ENCODE peak calls at places on chromosomes 13 and 19, in four cellular contexts. Y, C, L and I are unnamed samples.
A peak's percentile ranks its signal among the peaks of the same experiment; 100 is the strongest.

GRCh38 chr13:93535256-93535655 is 308.6 kb downstream of the GPC6 start:
- DNase-seq in Y (no peak), C (no peak), L (peak; percentile 9), I (no peak)

GRCh38 chr13:67221630-67222226 is 8.4 kb downstream of the PCDH9 start:
- DNase-seq in Y (no peak), C (no peak), L (no peak), I (no peak)

GRCh38 chr19:555474-555808 is 11.6 kb downstream of the GZMM start:
- DNase-seq in Y (no peak), C (no peak), L (no peak), I (no peak)

GRCh38 chr13:110628952-110629701 is 13.8 kb downstream of the NAXD start:
- DNase-seq in Y (peak; percentile 77), C (no peak), L (no peak), I (no peak)

GRCh38 chr13:94558721-94559120 is 37.2 kb downstream of the TGDS start:
- DNase-seq in Y (no peak), C (peak; percentile 14), L (no peak), I (no peak)

GRCh38 chr13:104357174-104357573 is 1291.0 kb upstream of the SLC10A2 start:
- DNase-seq in Y (peak; percentile 10), C (no peak), L (no peak), I (no peak)

GRCh38 chr19:37933965-37934364 is 27.0 kb downstream of the SIPA1L3 start:
- DNase-seq in Y (no peak), C (no peak), L (peak; percentile 90), I (no peak)

GRCh38 chr13:98480915-98481510 is 95.9 kb downstream of the STK24 start:
- DNase-seq in Y (peak; percentile 49), C (peak; percentile 75), L (no peak), I (no peak)

GRCh38 chr13:53018690-53019647 is 9.6 kb upstream of the OLFM4 start:
- DNase-seq in Y (no peak), C (no peak), L (no peak), I (no peak)

GRCh38 chr13:114021464-114022308 is 47.8 kb upstream of the C13orf46 start:
- DNase-seq in Y (no peak), C (no peak), L (no peak), I (no peak)

GRCh38 chr13:84118845-84119409 is 236.7 kb upstream of the SLITRK1 start:
- DNase-seq in Y (no peak), C (no peak), L (no peak), I (no peak)

GRCh38 chr13:23959231-23959862 is 62.0 kb upstream of the C1QTNF9B start:
- DNase-seq in Y (no peak), C (no peak), L (no peak), I (no peak)

GRCh38 chr13:98731925-98732324 is 20.5 kb downstream of the SLC15A1 start:
- DNase-seq in Y (no peak), C (no peak), L (no peak), I (no peak)

GRCh38 chr19:52603558-52604207 is 33.6 kb downstream of the ZNF701 start:
- DNase-seq in Y (no peak), C (no peak), L (no peak), I (no peak)

GRCh38 chr19:49585023-49585422 is 3.9 kb downstream of the PRRG2 start:
- DNase-seq in Y (peak; percentile 54), C (peak; percentile 1), L (no peak), I (peak; percentile 82)

GRCh38 chr13:98133949-98134348 is 8.9 kb upstream of the FARP1 start:
- DNase-seq in Y (no peak), C (peak; percentile 10), L (no peak), I (no peak)

GRCh38 chr13:44795176-44795575 is 194.1 kb downstream of the NUFIP1 start:
- DNase-seq in Y (no peak), C (no peak), L (no peak), I (no peak)

GRCh38 chr19:7677664-7678311 is 898 bp downstream of the MCEMP1 start:
- DNase-seq in Y (no peak), C (no peak), L (peak; percentile 18), I (no peak)

GRCh38 chr13:99145461-99145860 is 55.2 kb upstream of the UBAC2 start:
- DNase-seq in Y (no peak), C (no peak), L (no peak), I (no peak)

GRCh38 chr13:112773601-112774447 is 84.0 kb downstream of the ATP11A start:
- DNase-seq in Y (no peak), C (no peak), L (no peak), I (no peak)

GRCh38 chr13:94641432-94641941 is 39.8 kb downstream of the GPR180 start:
- DNase-seq in Y (peak; percentile 26), C (no peak), L (no peak), I (no peak)

GRCh38 chr19:45975296-45975695 is 1.6 kb upstream of the NOVA2 start:
- DNase-seq in Y (no peak), C (no peak), L (no peak), I (no peak)

GRCh38 chr13:106484084-106484754 is 51.2 kb downstream of the EFNB2 start:
- DNase-seq in Y (no peak), C (no peak), L (no peak), I (no peak)

GRCh38 chr19:33157906-33158305 is 26.0 kb downstream of the WDR88 start:
- DNase-seq in Y (no peak), C (no peak), L (no peak), I (no peak)

GRCh38 chr19:369256-369655 is 24.7 kb upstream of the MIER2 start:
- DNase-seq in Y (no peak), C (no peak), L (no peak), I (no peak)

GRCh38 chr19:16822648-16823047 is 6.5 kb upstream of the SIN3B start:
- DNase-seq in Y (no peak), C (no peak), L (no peak), I (no peak)

GRCh38 chr19:18436651-18437478 is 1.1 kb downstream of the ISYNA1 start:
- DNase-seq in Y (peak; percentile 95), C (peak; percentile 95), L (peak; percentile 57), I (peak; percentile 92)

GRCh38 chr13:71290963-71291937 is 575.8 kb downstream of the DACH1 start:
- DNase-seq in Y (no peak), C (no peak), L (peak; percentile 66), I (no peak)

GRCh38 chr13:30847697-30848307 is 58.3 kb upstream of the MEDAG start:
- DNase-seq in Y (no peak), C (no peak), L (no peak), I (no peak)

GRCh38 chr19:18719541-18719940 is 36.1 kb downstream of the CRTC1 start:
- DNase-seq in Y (peak; percentile 80), C (no peak), L (no peak), I (no peak)

GRCh38 chr19:51521796-51522195 is 9.7 kb downstream of the SIGLEC6 start:
- DNase-seq in Y (no peak), C (no peak), L (no peak), I (no peak)
- TF ChIP-seq USF2 in Y (no peak), C (no peak), L (no peak), I (no peak)

DNA sequence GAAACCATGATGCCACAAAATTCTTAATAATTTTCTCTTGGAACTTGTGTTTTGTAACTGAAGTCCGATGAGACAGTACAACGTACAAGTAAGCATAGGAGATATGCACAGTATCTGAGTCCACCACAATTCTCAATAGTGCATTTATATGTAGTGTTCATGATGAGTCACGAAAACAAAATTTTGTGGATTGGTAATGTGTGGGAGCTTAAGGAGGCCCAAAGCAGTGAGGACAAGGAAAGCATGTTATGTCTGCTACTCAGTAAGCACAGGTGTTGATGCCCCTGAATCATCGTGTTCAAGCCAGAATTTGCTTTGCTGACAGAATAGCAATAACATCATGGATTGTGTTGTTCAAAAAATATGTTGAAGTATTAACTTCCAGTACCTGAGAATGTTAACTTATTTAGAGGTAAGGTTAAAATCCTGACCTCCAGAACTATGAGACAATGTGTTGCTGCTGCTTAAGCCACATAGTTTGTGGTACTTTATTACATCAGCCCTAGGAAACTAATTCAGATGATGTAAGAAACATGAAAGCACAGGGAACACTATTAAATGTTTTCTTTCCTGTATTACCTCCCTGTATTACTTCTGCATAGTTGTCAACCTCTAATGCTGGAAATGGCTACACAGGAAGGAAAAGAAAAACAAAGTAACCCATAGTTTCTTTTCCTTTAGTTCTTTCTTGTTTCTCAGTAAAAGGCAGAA is 201.3 kb downstream of the SLITRK6 start:
- DNase-seq in Y (no peak), C (no peak), L (no peak), I (no peak)
- TF ChIP-seq FOXJ3 in Y (no peak), C (no peak), L (no peak), I (no peak)

GRCh38 chr19:3029070-3029923 is at the start of gene TLE2:
- DNase-seq in Y (peak; percentile 69), C (peak; percentile 73), L (no peak), I (no peak)

GRCh38 chr19:3027981-3028304 is 1.1 kb downstream of the TLE2 start:
- DNase-seq in Y (no peak), C (no peak), L (no peak), I (no peak)

GRCh38 chr19:3027292-3027691 is 1.8 kb downstream of the TLE2 start:
- DNase-seq in Y (no peak), C (no peak), L (no peak), I (no peak)

GRCh38 chr19:3026768-3027167 is 2.3 kb downstream of the TLE2 start:
- DNase-seq in Y (no peak), C (no peak), L (no peak), I (no peak)

DNA sequence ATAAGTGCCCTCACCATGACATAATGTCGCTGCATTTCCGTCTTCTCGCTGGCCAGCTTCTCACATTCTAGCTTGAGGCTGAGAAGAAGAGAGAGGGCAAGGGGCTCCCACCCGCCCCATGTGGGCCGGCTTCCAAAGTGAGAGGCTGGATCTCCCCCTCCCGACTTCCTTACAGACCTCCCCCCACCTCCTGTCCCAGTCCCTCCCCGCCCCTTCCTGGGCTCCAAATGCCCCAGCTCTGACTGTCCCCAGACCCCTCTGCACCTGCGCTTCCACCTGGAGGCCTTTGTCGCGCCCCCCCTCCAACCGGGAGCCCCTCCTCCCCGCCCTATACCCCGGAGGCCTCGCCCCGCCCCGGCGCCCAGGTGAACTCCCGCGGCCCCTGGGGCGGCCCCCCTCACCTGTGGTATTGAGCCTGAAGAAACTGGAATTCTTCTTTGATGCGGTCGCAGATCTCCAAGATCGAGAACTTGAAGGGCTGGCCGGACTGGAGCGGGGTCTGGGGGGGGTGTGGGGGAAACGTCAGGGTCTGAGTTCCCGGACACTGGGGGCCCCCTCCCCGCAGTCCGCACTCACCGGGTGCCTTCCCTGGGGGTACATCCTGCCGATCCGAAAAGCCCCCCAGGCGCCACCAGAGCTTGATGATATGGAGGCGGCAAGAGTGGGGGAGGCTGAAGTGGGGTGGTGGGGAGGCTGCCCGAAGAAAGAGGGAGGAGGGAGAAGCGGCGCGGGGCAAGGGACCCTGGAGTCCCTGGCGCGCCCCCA is 593 bp downstream of the TLE2 start:
- DNase-seq in Y (no peak), C (no peak), L (no peak), I (peak; percentile 68)
- TF ChIP-seq USF2 in Y (no peak), C (no peak), L (no peak), I (no peak)

DNA sequence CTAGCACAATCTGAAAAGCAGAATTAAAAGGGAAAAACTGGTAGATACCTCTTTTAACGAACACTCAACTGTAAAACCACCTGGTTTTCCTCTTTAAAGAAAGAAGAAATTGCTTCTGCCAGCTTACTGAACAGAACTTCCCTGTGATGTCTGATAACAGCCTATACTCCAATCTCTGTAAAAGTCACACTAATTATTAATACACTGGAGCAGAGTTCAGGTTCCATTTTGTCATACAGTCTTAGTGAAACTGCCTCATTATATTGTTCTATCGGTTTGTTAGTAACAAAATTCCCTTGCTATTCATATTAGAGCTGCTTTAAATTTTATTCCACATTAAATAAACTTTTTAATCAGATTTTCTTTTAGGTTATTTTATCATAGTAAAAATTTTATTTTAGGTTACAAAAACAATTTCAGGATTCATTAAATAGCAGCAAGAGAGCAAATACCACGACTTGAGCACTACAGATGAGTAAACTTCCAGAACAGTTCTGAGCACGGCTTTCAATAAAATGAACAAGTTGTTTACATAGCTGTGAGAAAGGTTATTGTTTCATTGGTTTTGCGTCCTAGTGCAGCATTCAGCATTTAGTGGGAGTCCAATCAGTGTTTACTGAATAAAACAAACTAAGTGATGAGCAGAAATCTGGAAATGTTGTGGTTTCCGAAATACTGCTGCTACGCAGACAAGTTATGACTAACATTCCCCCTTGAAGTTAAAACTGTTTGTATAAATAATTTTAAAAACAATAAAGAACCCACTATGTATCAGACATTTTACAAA is 251.3 kb upstream of the STARD13 start:
- DNase-seq in Y (no peak), C (no peak), L (no peak), I (no peak)
- TF ChIP-seq FOXJ3 in Y (no peak), C (no peak), L (no peak), I (no peak)